ENCODE peak calls at places on chromosomes 13 and 19, in nine cellular contexts. B is T-helper 17 cell, U is COR-L47, D is uterus, M is caudate nucleus, I is RWPE1, T is fibroblast of mammary gland, Q is NCI-H345, K is Kasumi-1. N is an unnamed sample.

GRCh38 chr13:34344761-34345600 is 527.0 kb downstream of the RFC3 start:
- DNase-seq in K (no peak), I (no peak), Q (peak), T (no peak), B (no peak), M (no peak), D (no peak), U (peak), N (no peak)

GRCh38 chr19:2451138-2451537 is 5.6 kb downstream of the LMNB2 start:
- DNase-seq in Q (no peak), K (no peak), I (no peak), U (no peak), B (no peak), D (no peak), T (no peak), M (no peak), N (no peak)

GRCh38 chr13:113929628-113930615 is 44.0 kb downstream of the C13orf46 start:
- DNase-seq in D (peak), M (no peak), U (no peak), Q (no peak), T (no peak), B (peak), K (no peak), I (no peak), N (no peak)

GRCh38 chr19:18278521-18279265 is 2.7 kb downstream of the JUND start:
- DNase-seq in M (no peak), D (no peak), U (no peak), K (peak), T (no peak), I (no peak), Q (no peak), B (peak), N (no peak)

GRCh38 chr19:40280608-40281221 is 4.4 kb downstream of the AKT2 start:
- DNase-seq in U (no peak), M (no peak), D (no peak), T (no peak), K (no peak), B (no peak), Q (no peak), I (no peak), N (no peak)

GRCh38 chr13:101453784-101454201 is 1.3 kb downstream of the ITGBL1 start:
- DNase-seq in B (no peak), U (no peak), D (no peak), M (no peak), K (no peak), Q (peak), T (no peak), I (no peak), N (no peak)

GRCh38 chr19:16594131-16594586 is 21.9 kb upstream of the SLC35E1 start:
- DNase-seq in B (peak), T (no peak), U (no peak), M (no peak), I (no peak), Q (no peak), D (no peak), K (peak), N (no peak)

GRCh38 chr13:57063007-57063406 is 77.7 kb upstream of the PRR20A start:
- DNase-seq in Q (no peak), B (no peak), U (no peak), D (no peak), M (no peak), K (no peak), T (no peak), I (no peak), N (no peak)

GRCh38 chr19:16637535-16637934 is 9.5 kb upstream of the MED26 start:
- DNase-seq in B (no peak), D (no peak), U (no peak), M (no peak), T (peak), K (no peak), Q (no peak), I (no peak), N (no peak)

GRCh38 chr19:32702010-32702409 is 10.4 kb downstream of the NUDT19 start:
- DNase-seq in B (no peak), Q (no peak), I (no peak), K (no peak), M (no peak), D (no peak), T (no peak), U (no peak), N (no peak)

GRCh38 chr13:99308481-99309087 is 1.4 kb upstream of the GPR183 start:
- DNase-seq in M (no peak), Q (no peak), K (no peak), T (peak), U (no peak), I (no peak), D (no peak), B (no peak), N (peak)

GRCh38 chr13:100394005-100394695 is 194.4 kb downstream of the GGACT start:
- DNase-seq in K (no peak), U (no peak), T (peak), I (no peak), M (no peak), D (no peak), B (no peak), Q (no peak), N (peak)

GRCh38 chr19:37963190-37963947 is 56.4 kb downstream of the SIPA1L3 start:
- DNase-seq in T (peak), Q (no peak), K (no peak), I (no peak), B (no peak), D (no peak), M (no peak), U (no peak), N (peak)

GRCh38 chr19:1864480-1865171 is 1.2 kb upstream of the KLF16 start:
- DNase-seq in I (no peak), B (peak), U (no peak), D (peak), M (no peak), T (peak), K (peak), Q (no peak), N (peak)

GRCh38 chr19:7849631-7850428 is 19.8 kb downstream of the EVI5L start:
- DNase-seq in U (no peak), D (no peak), B (no peak), Q (no peak), K (no peak), M (no peak), I (peak), T (no peak), N (no peak)

GRCh38 chr19:28887920-28888618 is 324.9 kb downstream of the UQCRFS1 start:
- DNase-seq in Q (no peak), B (no peak), D (no peak), U (no peak), K (no peak), I (no peak), M (peak), T (no peak), N (no peak)

GRCh38 chr19:1076951-1077350 is 10.0 kb downstream of the ARHGAP45 start:
- DNase-seq in B (peak), K (peak), T (no peak), Q (no peak), D (no peak), I (peak), U (no peak), M (no peak), N (no peak)

GRCh38 chr13:52711277-52711676 is 28.3 kb downstream of the CNMD start:
- DNase-seq in K (no peak), Q (no peak), U (no peak), D (no peak), T (no peak), B (no peak), I (no peak), M (no peak), N (no peak)

GRCh38 chr13:20492036-20492435 is 33.6 kb downstream of the CRYL1 start:
- DNase-seq in U (no peak), Q (peak), M (no peak), T (peak), B (no peak), D (no peak), I (no peak), K (no peak), N (no peak)

GRCh38 chr13:44903596-44903995 is 85.7 kb downstream of the NUFIP1 start:
- DNase-seq in B (no peak), Q (no peak), D (peak), T (peak), I (no peak), U (no peak), K (no peak), M (no peak), N (peak)

GRCh38 chr13:57630661-57631606 is 610 bp upstream of the PCDH17 start:
- DNase-seq in B (no peak), K (no peak), I (peak), Q (peak), D (no peak), U (peak), T (peak), M (peak), N (peak)

N was measured in AG08395.